ENCODE peak calls at places on chromosomes 7 and 10, in five cellular contexts. One of them, this sample, is unnamed.
A peak's percentile ranks its signal among the peaks of the same experiment; 100 is the strongest.

GRCh38 chr10:79401015-79401921 is 44.2 kb downstream of the ZCCHC24 start:
- DNase-seq in WTC11: no peak
- DNase-seq in H9: no peak
- DNase-seq in stomach: no peak
- DNase-seq in AG10803: peak; percentile 93
- DNase-seq in this sample: peak; percentile 90

GRCh38 chr10:66926841-66927240 is 1.0 kb downstream of the LRRTM3 start:
- DNase-seq in H9: no peak
- DNase-seq in WTC11: no peak
- DNase-seq in stomach: no peak
- DNase-seq in AG10803: no peak
- DNase-seq in this sample: no peak

GRCh38 chr10:61634711-61635110 is 28.0 kb upstream of the CABCOCO1 start:
- DNase-seq in AG10803: peak; percentile 78
- DNase-seq in WTC11: no peak
- DNase-seq in H9: no peak
- DNase-seq in stomach: no peak
- DNase-seq in this sample: no peak

GRCh38 chr10:129864082-129864481 is 100.0 kb downstream of the EBF3 start:
- DNase-seq in H9: no peak
- DNase-seq in WTC11: no peak
- DNase-seq in stomach: no peak
- DNase-seq in AG10803: no peak
- DNase-seq in this sample: no peak

GRCh38 chr10:103281753-103282152 is 4.8 kb downstream of the INA start:
- DNase-seq in AG10803: no peak
- DNase-seq in stomach: no peak
- DNase-seq in H9: peak; percentile 94
- DNase-seq in WTC11: peak; percentile 90
- DNase-seq in this sample: no peak

GRCh38 chr7:1290262-1291039 is 57.8 kb downstream of the UNCX start:
- DNase-seq in stomach: peak; percentile 29
- DNase-seq in WTC11: no peak
- DNase-seq in H9: peak; percentile 54
- DNase-seq in AG10803: peak; percentile 59
- DNase-seq in this sample: no peak

GRCh38 chr7:28708458-28708951 is 249.6 kb downstream of the TRIL start:
- DNase-seq in WTC11: peak; percentile 35
- DNase-seq in AG10803: no peak
- DNase-seq in H9: no peak
- DNase-seq in stomach: no peak
- DNase-seq in this sample: no peak

GRCh38 chr7:30168800-30169584 is 34.2 kb downstream of the MTURN start:
- DNase-seq in stomach: no peak
- DNase-seq in AG10803: peak; percentile 89
- DNase-seq in WTC11: no peak
- DNase-seq in H9: peak; percentile 60
- DNase-seq in this sample: no peak

GRCh38 chr7:43700059-43700501 is 29.2 kb downstream of the COA1 start:
- DNase-seq in AG10803: peak; percentile 77
- DNase-seq in stomach: no peak
- DNase-seq in H9: no peak
- DNase-seq in WTC11: no peak
- DNase-seq in this sample: no peak

GRCh38 chr7:94384315-94384714 is 10.4 kb upstream of the COL1A2 start:
- DNase-seq in stomach: no peak
- DNase-seq in WTC11: no peak
- DNase-seq in H9: no peak
- DNase-seq in AG10803: no peak
- DNase-seq in this sample: no peak

GRCh38 chr10:72330059-72330426 is 24.7 kb downstream of the DNAJB12 start:
- DNase-seq in AG10803: no peak
- DNase-seq in stomach: no peak
- DNase-seq in H9: no peak
- DNase-seq in WTC11: no peak
- DNase-seq in this sample: no peak

GRCh38 chr7:33673029-33673700 is 232.2 kb upstream of the BMPER start:
- DNase-seq in H9: no peak
- DNase-seq in WTC11: peak; percentile 16
- DNase-seq in AG10803: no peak
- DNase-seq in stomach: no peak
- DNase-seq in this sample: no peak

GRCh38 chr10:44864042-44864436 is 47.1 kb upstream of the TMEM72 start:
- DNase-seq in AG10803: peak; percentile 25
- DNase-seq in H9: peak; percentile 80
- DNase-seq in WTC11: peak; percentile 50
- DNase-seq in stomach: no peak
- DNase-seq in this sample: peak; percentile 70

GRCh38 chr10:46530249-46531186 is 25.9 kb downstream of the GPRIN2 start:
- DNase-seq in AG10803: peak; percentile 98
- DNase-seq in WTC11: peak; percentile 11
- DNase-seq in stomach: peak; percentile 24
- DNase-seq in H9: no peak
- DNase-seq in this sample: no peak

GRCh38 chr7:142450206-142450605 is 192.3 kb upstream of the PRSS58 start:
- DNase-seq in H9: no peak
- DNase-seq in WTC11: no peak
- DNase-seq in stomach: no peak
- DNase-seq in AG10803: no peak
- DNase-seq in this sample: no peak

GRCh38 chr7:147971606-147972005 is 619.0 kb upstream of the C7orf33 start:
- DNase-seq in stomach: no peak
- DNase-seq in AG10803: no peak
- DNase-seq in H9: no peak
- DNase-seq in WTC11: no peak
- DNase-seq in this sample: no peak

GRCh38 chr7:30382607-30383006 is 96.0 kb downstream of the NOD1 start:
- DNase-seq in H9: no peak
- DNase-seq in AG10803: no peak
- DNase-seq in WTC11: no peak
- DNase-seq in stomach: no peak
- DNase-seq in this sample: no peak

GRCh38 chr10:71795248-71795647 is 21.9 kb upstream of the VSIR start:
- DNase-seq in stomach: no peak
- DNase-seq in AG10803: peak; percentile 16
- DNase-seq in H9: peak; percentile 49
- DNase-seq in WTC11: peak; percentile 58
- DNase-seq in this sample: no peak

GRCh38 chr7:90720970-90721768 is 125.0 kb downstream of the CDK14 start:
- DNase-seq in stomach: peak; percentile 85
- DNase-seq in WTC11: no peak
- DNase-seq in H9: no peak
- DNase-seq in AG10803: peak; percentile 91
- DNase-seq in this sample: no peak

GRCh38 chr7:109745677-109746410 is 1176.2 kb downstream of the DNAJB9 start:
- DNase-seq in WTC11: no peak
- DNase-seq in stomach: no peak
- DNase-seq in AG10803: no peak
- DNase-seq in H9: no peak
- DNase-seq in this sample: no peak

GRCh38 chr10:128275405-128275804 is 149.2 kb upstream of the MKI67 start:
- DNase-seq in WTC11: no peak
- DNase-seq in AG10803: no peak
- DNase-seq in stomach: no peak
- DNase-seq in H9: no peak
- DNase-seq in this sample: no peak

GRCh38 chr7:46610746-46611145 is 689.7 kb upstream of the IGFBP3 start:
- DNase-seq in WTC11: no peak
- DNase-seq in stomach: no peak
- DNase-seq in AG10803: no peak
- DNase-seq in H9: no peak
- DNase-seq in this sample: no peak

GRCh38 chr7:140417456-140418155 is 13.7 kb downstream of the RAB19 start:
- DNase-seq in AG10803: no peak
- DNase-seq in H9: no peak
- DNase-seq in WTC11: no peak
- DNase-seq in stomach: no peak
- DNase-seq in this sample: no peak

GRCh38 chr7:2003451-2003930 is 229.3 kb downstream of the MAD1L1 start:
- DNase-seq in H9: peak; percentile 16
- DNase-seq in WTC11: peak; percentile 5
- DNase-seq in AG10803: no peak
- DNase-seq in stomach: no peak
- DNase-seq in this sample: no peak

GRCh38 chr10:22761569-22762220 is 47.3 kb upstream of the PIP4K2A start:
- DNase-seq in H9: no peak
- DNase-seq in WTC11: no peak
- DNase-seq in AG10803: no peak
- DNase-seq in stomach: no peak
- DNase-seq in this sample: no peak

GRCh38 chr10:53115660-53116059 is 343.1 kb upstream of the MBL2 start:
- DNase-seq in WTC11: no peak
- DNase-seq in stomach: no peak
- DNase-seq in H9: no peak
- DNase-seq in AG10803: no peak
- DNase-seq in this sample: no peak

GRCh38 chr7:104160375-104160774 is 47.4 kb downstream of the ORC5 start:
- DNase-seq in H9: no peak
- DNase-seq in WTC11: no peak
- DNase-seq in stomach: no peak
- DNase-seq in AG10803: peak; percentile 33
- DNase-seq in this sample: no peak

GRCh38 chr7:140084142-140084655 is 21.4 kb upstream of the PARP12 start:
- DNase-seq in AG10803: peak; percentile 9
- DNase-seq in H9: no peak
- DNase-seq in stomach: no peak
- DNase-seq in WTC11: no peak
- DNase-seq in this sample: no peak

GRCh38 chr10:17805921-17806577 is 3.1 kb upstream of the MRC1 start:
- DNase-seq in H9: no peak
- DNase-seq in WTC11: no peak
- DNase-seq in AG10803: no peak
- DNase-seq in stomach: no peak
- DNase-seq in this sample: no peak

GRCh38 chr7:157548691-157549265 is 212.0 kb downstream of the DNAJB6 start:
- DNase-seq in AG10803: no peak
- DNase-seq in stomach: no peak
- DNase-seq in WTC11: no peak
- DNase-seq in H9: no peak
- DNase-seq in this sample: no peak

GRCh38 chr7:37037286-37037685 is 313.0 kb upstream of the AOAH start:
- DNase-seq in WTC11: no peak
- DNase-seq in AG10803: no peak
- DNase-seq in H9: no peak
- DNase-seq in stomach: no peak
- DNase-seq in this sample: no peak

GRCh38 chr7:37031571-37032257 is 307.4 kb upstream of the AOAH start:
- DNase-seq in WTC11: no peak
- DNase-seq in H9: peak; percentile 68
- DNase-seq in stomach: peak; percentile 66
- DNase-seq in AG10803: peak; percentile 99
- DNase-seq in this sample: peak; percentile 89

GRCh38 chr7:37035631-37036030 is 311.3 kb upstream of the AOAH start:
- DNase-seq in H9: no peak
- DNase-seq in AG10803: no peak
- DNase-seq in WTC11: no peak
- DNase-seq in stomach: no peak
- DNase-seq in this sample: no peak

GRCh38 chr7:37032258-37032601 is 307.9 kb upstream of the AOAH start:
- DNase-seq in stomach: no peak
- DNase-seq in AG10803: no peak
- DNase-seq in H9: no peak
- DNase-seq in WTC11: no peak
- DNase-seq in this sample: no peak

GRCh38 chr7:37033141-37033540 is 308.8 kb upstream of the AOAH start:
- DNase-seq in stomach: no peak
- DNase-seq in WTC11: no peak
- DNase-seq in AG10803: no peak
- DNase-seq in H9: no peak
- DNase-seq in this sample: no peak
- TF ChIP-seq CTCF in stomach: no peak
- TF ChIP-seq CTCF in WTC11: no peak
- TF ChIP-seq CTCF in AG10803: no peak
- TF ChIP-seq CTCF in H9: no peak
- TF ChIP-seq CTCF in this sample: no peak

DNA sequence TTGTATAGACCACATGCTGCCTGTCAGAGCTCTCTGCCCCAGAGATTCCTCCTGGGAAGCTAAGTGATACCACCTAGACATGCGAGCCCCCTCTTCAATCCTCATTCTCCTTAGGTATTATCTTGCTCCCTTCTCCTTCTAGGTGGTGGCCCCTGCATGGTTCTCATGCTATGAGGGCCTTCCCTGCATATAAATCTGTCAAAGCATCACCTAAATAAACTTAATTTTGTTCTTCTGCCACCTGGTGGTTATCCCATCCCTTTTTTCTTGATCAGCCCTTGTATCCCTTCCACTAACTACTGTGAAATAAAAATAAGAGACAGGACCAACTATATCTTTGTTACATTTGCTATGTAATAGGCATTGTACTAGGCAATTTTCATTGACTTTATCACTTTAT is 242.1 kb downstream of the CDC14C start:
- DNase-seq in H9: no peak
- DNase-seq in stomach: no peak
- DNase-seq in AG10803: no peak
- DNase-seq in WTC11: no peak
- DNase-seq in this sample: no peak
- TF ChIP-seq CTCF in H9: peak; percentile 71
- TF ChIP-seq CTCF in stomach: no peak
- TF ChIP-seq CTCF in AG10803: peak; percentile 23
- TF ChIP-seq CTCF in WTC11: peak; percentile 23
- TF ChIP-seq CTCF in this sample: no peak

GRCh38 chr10:34386911-34387310 is 428.2 kb downstream of the PARD3 start:
- DNase-seq in H9: no peak
- DNase-seq in AG10803: peak; percentile 13
- DNase-seq in stomach: no peak
- DNase-seq in WTC11: no peak
- DNase-seq in this sample: no peak

GRCh38 chr10:34380816-34381215 is 434.3 kb downstream of the PARD3 start:
- DNase-seq in AG10803: no peak
- DNase-seq in stomach: no peak
- DNase-seq in WTC11: no peak
- DNase-seq in H9: no peak
- DNase-seq in this sample: no peak

GRCh38 chr10:34384363-34384762 is 430.7 kb downstream of the PARD3 start:
- DNase-seq in WTC11: no peak
- DNase-seq in H9: no peak
- DNase-seq in AG10803: no peak
- DNase-seq in stomach: no peak
- DNase-seq in this sample: no peak
- TF ChIP-seq CTCF in WTC11: no peak
- TF ChIP-seq CTCF in H9: no peak
- TF ChIP-seq CTCF in AG10803: no peak
- TF ChIP-seq CTCF in stomach: no peak
- TF ChIP-seq CTCF in this sample: no peak

DNA sequence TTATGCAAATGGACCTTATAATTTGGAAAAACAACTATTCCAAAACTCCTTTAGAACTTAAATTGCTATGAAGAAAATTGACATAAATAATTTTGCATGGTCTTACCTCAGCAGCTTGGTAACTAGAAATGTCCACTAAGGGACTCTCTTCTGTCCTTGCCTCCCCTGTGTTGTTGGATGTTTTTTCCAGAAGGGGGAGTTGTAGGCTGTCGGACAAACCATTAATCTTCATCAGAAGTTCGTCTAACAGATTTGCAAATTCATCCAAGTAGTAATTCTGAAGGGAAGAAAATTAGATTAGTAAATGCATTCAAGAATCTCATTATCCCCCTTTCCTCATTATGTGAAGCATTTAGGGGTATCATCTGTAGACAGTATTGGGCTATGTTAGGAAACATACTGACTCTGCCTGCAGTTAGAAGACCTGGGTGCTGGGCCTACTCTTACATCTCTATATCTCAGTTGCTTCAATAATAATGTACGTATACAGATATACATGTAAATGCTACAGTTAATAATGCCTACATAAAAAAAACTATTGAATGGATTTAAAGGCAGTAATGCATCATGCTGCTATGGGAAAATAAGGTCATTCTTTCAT is 155.6 kb downstream of the PKD1L1 start:
- DNase-seq in AG10803: no peak
- DNase-seq in H9: no peak
- DNase-seq in stomach: no peak
- DNase-seq in WTC11: no peak
- DNase-seq in this sample: no peak
- TF ChIP-seq CTCF in AG10803: peak; percentile 28
- TF ChIP-seq CTCF in H9: peak; percentile 72
- TF ChIP-seq CTCF in stomach: no peak
- TF ChIP-seq CTCF in WTC11: no peak
- TF ChIP-seq CTCF in this sample: peak; percentile 48

This sample was measured in osteocyte.